ENCODE peak calls at places on chromosomes 12 and 14, in four cellular contexts. V is AG08396, Z is NCI-H460, S is thoracic aorta. Y is an unnamed sample.

GRCh38 chr14:61186341-61186740 is 94.8 kb downstream of the TMEM30B start:
- DNase-seq in V (no peak), Z (no peak), S (no peak), Y (no peak)

GRCh38 chr12:113788020-113788856 is 177.9 kb downstream of the RBM19 start:
- DNase-seq in V (no peak), Z (peak), S (no peak), Y (no peak)

GRCh38 chr12:106227641-106228319 is 20.0 kb downstream of the CKAP4 start:
- DNase-seq in V (no peak), Z (no peak), S (no peak), Y (no peak)

GRCh38 chr14:79419571-79420327 is 791.6 kb downstream of the DIO2 start:
- DNase-seq in V (no peak), Z (no peak), S (no peak), Y (no peak)

GRCh38 chr12:6430124-6430989 is 14.4 kb upstream of the CD27 start:
- DNase-seq in V (peak), Z (peak), S (peak), Y (peak)

GRCh38 chr12:110105961-110106540 is 18.1 kb upstream of the IFT81 start:
- DNase-seq in V (no peak), Z (no peak), S (no peak), Y (no peak)

GRCh38 chr14:24335461-24336146 is 733 bp upstream of the ADCY4 start:
- DNase-seq in V (no peak), Z (no peak), S (no peak), Y (no peak)

GRCh38 chr14:55789442-55789841 is 209.4 kb downstream of the KTN1 start:
- DNase-seq in V (no peak), Z (no peak), S (no peak), Y (no peak)

GRCh38 chr12:131390408-131391100 is 320.3 kb upstream of the SFSWAP start:
- DNase-seq in V (no peak), Z (peak), S (no peak), Y (no peak)

GRCh38 chr14:97298331-97298730 is 501.1 kb downstream of the VRK1 start:
- DNase-seq in V (no peak), Z (no peak), S (no peak), Y (no peak)

GRCh38 chr12:118119449-118119879 is 15.7 kb upstream of the VSIG10 start:
- DNase-seq in V (no peak), Z (no peak), S (no peak), Y (no peak)

GRCh38 chr14:92397140-92397815 is 74.3 kb downstream of the SLC24A4 start:
- DNase-seq in V (peak), Z (peak), S (no peak), Y (peak)

GRCh38 chr12:127550271-127550670 is 716.7 kb upstream of the TMEM132C start:
- DNase-seq in V (peak), Z (no peak), S (no peak), Y (peak)

GRCh38 chr14:50045039-50045711 is 71.2 kb downstream of the VCPKMT start:
- DNase-seq in V (peak), Z (no peak), S (peak), Y (no peak)

GRCh38 chr12:41061189-41061588 is 126.9 kb upstream of the PDZRN4 start:
- DNase-seq in V (no peak), Z (no peak), S (no peak), Y (no peak)

GRCh38 chr12:79725987-79726386 is 35.2 kb upstream of the PAWR start:
- DNase-seq in V (peak), Z (no peak), S (no peak), Y (peak)

GRCh38 chr14:36176524-36176923 is at the start of gene PTCSC3:
- DNase-seq in V (no peak), Z (no peak), S (no peak), Y (no peak)

GRCh38 chr12:23028158-23028802 is 403.3 kb downstream of the ETNK1 start:
- DNase-seq in V (no peak), Z (no peak), S (no peak), Y (no peak)

GRCh38 chr12:15899282-15899870 is 11.8 kb upstream of the DERA start:
- DNase-seq in V (no peak), Z (no peak), S (no peak), Y (no peak)

GRCh38 chr12:18696971-18697602 is 40.7 kb downstream of the PLCZ1 start:
- DNase-seq in V (peak), Z (peak), S (no peak), Y (peak)

GRCh38 chr14:99995700-99996356 is 69.4 kb upstream of the EVL start:
- DNase-seq in V (peak), Z (peak), S (no peak), Y (no peak)

GRCh38 chr14:65069874-65070709 is 32.2 kb downstream of the MAX start:
- DNase-seq in V (no peak), Z (no peak), S (no peak), Y (no peak)

GRCh38 chr12:118034429-118035193 is 18.1 kb downstream of the RFC5 start:
- DNase-seq in V (peak), Z (peak), S (no peak), Y (no peak)

GRCh38 chr14:94935901-94936300 is 166.0 kb upstream of the GSC start:
- DNase-seq in V (no peak), Z (no peak), S (no peak), Y (no peak)

GRCh38 chr14:100904307-100905019 is 941 bp upstream of the RTL1 start:
- DNase-seq in V (peak), Z (peak), S (no peak), Y (no peak)

GRCh38 chr12:1527789-1528188 is 66.6 kb downstream of the FBXL14 start:
- DNase-seq in V (peak), Z (no peak), S (no peak), Y (peak)

GRCh38 chr12:101567918-101568317 is 26.9 kb upstream of the MYBPC1 start:
- DNase-seq in V (no peak), Z (no peak), S (no peak), Y (no peak)

GRCh38 chr12:28025821-28026505 is 53.4 kb upstream of the PTHLH start:
- DNase-seq in V (no peak), Z (no peak), S (no peak), Y (no peak)

GRCh38 chr14:81464253-81465001 is 64.3 kb upstream of the STON2 start:
- DNase-seq in V (peak), Z (peak), S (no peak), Y (peak)

Y was measured in non-pigmented ciliary epithelial cell.